ENCODE peak calls at places on chromosomes 4 and X, in eight cellular contexts. One of them, this sample, is unnamed.

GRCh38 chr4:186203391-186203802 is 12.0 kb downstream of the CYP4V2 start:
- DNase-seq in IMR-90: peak; percentile 12
- DNase-seq in K562: peak; percentile 46
- DNase-seq in tibial nerve: no peak
- DNase-seq in suprapubic skin: no peak
- DNase-seq in A549: no peak
- DNase-seq in uterus: peak; percentile 32
- DNase-seq in transverse colon: no peak
- DNase-seq in this sample: no peak

GRCh38 chr4:24657768-24658617 is 73.6 kb upstream of the DHX15 start:
- DNase-seq in IMR-90: peak; percentile 52
- DNase-seq in K562: no peak
- DNase-seq in tibial nerve: peak; percentile 36
- DNase-seq in suprapubic skin: no peak
- DNase-seq in A549: peak; percentile 51
- DNase-seq in uterus: no peak
- DNase-seq in transverse colon: peak; percentile 74
- DNase-seq in this sample: no peak

GRCh38 chrX:131854586-131854985 is 168.5 kb upstream of the STK26 start:
- DNase-seq in IMR-90: no peak
- DNase-seq in K562: no peak
- DNase-seq in tibial nerve: no peak
- DNase-seq in suprapubic skin: no peak
- DNase-seq in A549: no peak
- DNase-seq in uterus: no peak
- DNase-seq in transverse colon: no peak
- DNase-seq in this sample: no peak

GRCh38 chrX:20442597-20442996 is 175.9 kb upstream of the RPS6KA3 start:
- DNase-seq in IMR-90: peak; percentile 76
- DNase-seq in K562: peak; percentile 49
- DNase-seq in tibial nerve: peak; percentile 54
- DNase-seq in suprapubic skin: peak; percentile 87
- DNase-seq in A549: peak; percentile 40
- DNase-seq in uterus: peak; percentile 67
- DNase-seq in transverse colon: peak; percentile 90
- DNase-seq in this sample: peak; percentile 65

GRCh38 chr4:77950204-77950603 is 87.6 kb downstream of the MRPL1 start:
- DNase-seq in IMR-90: no peak
- DNase-seq in K562: no peak
- DNase-seq in tibial nerve: no peak
- DNase-seq in suprapubic skin: no peak
- DNase-seq in A549: no peak
- DNase-seq in uterus: no peak
- DNase-seq in transverse colon: no peak
- DNase-seq in this sample: no peak

GRCh38 chr4:188778880-188779279 is 639.6 kb downstream of the TRIML1 start:
- DNase-seq in IMR-90: peak; percentile 69
- DNase-seq in K562: no peak
- DNase-seq in tibial nerve: no peak
- DNase-seq in suprapubic skin: no peak
- DNase-seq in A549: no peak
- DNase-seq in uterus: no peak
- DNase-seq in transverse colon: no peak
- DNase-seq in this sample: no peak

GRCh38 chr4:158962396-158962795 is 140.5 kb upstream of the RAPGEF2 start:
- DNase-seq in IMR-90: no peak
- DNase-seq in K562: no peak
- DNase-seq in tibial nerve: no peak
- DNase-seq in suprapubic skin: no peak
- DNase-seq in A549: no peak
- DNase-seq in uterus: no peak
- DNase-seq in transverse colon: no peak
- DNase-seq in this sample: no peak

GRCh38 chr4:145047151-145047550 is 50.8 kb downstream of the ANAPC10 start:
- DNase-seq in IMR-90: no peak
- DNase-seq in K562: no peak
- DNase-seq in tibial nerve: no peak
- DNase-seq in suprapubic skin: no peak
- DNase-seq in A549: no peak
- DNase-seq in uterus: no peak
- DNase-seq in transverse colon: no peak
- DNase-seq in this sample: no peak

GRCh38 chrX:86917959-86918358 is 599.6 kb upstream of the KLHL4 start:
- DNase-seq in IMR-90: no peak
- DNase-seq in K562: no peak
- DNase-seq in tibial nerve: no peak
- DNase-seq in suprapubic skin: no peak
- DNase-seq in A549: no peak
- DNase-seq in uterus: no peak
- DNase-seq in transverse colon: no peak
- DNase-seq in this sample: no peak

GRCh38 chr4:101973331-101973730 is 182.8 kb downstream of the BANK1 start:
- DNase-seq in IMR-90: peak; percentile 50
- DNase-seq in K562: no peak
- DNase-seq in tibial nerve: no peak
- DNase-seq in suprapubic skin: no peak
- DNase-seq in A549: no peak
- DNase-seq in uterus: no peak
- DNase-seq in transverse colon: no peak
- DNase-seq in this sample: no peak

GRCh38 chr4:182190306-182190705 is 52.9 kb upstream of the TENM3 start:
- DNase-seq in IMR-90: no peak
- DNase-seq in K562: no peak
- DNase-seq in tibial nerve: no peak
- DNase-seq in suprapubic skin: no peak
- DNase-seq in A549: no peak
- DNase-seq in uterus: no peak
- DNase-seq in transverse colon: no peak
- DNase-seq in this sample: no peak

GRCh38 chr4:815464-816146 is 10.3 kb downstream of the CPLX1 start:
- DNase-seq in IMR-90: no peak
- DNase-seq in K562: no peak
- DNase-seq in tibial nerve: no peak
- DNase-seq in suprapubic skin: peak; percentile 11
- DNase-seq in A549: no peak
- DNase-seq in uterus: no peak
- DNase-seq in transverse colon: peak; percentile 67
- DNase-seq in this sample: no peak

GRCh38 chr4:162732871-162733270 is 433.8 kb downstream of the NAF1 start:
- DNase-seq in IMR-90: no peak
- DNase-seq in K562: no peak
- DNase-seq in tibial nerve: no peak
- DNase-seq in suprapubic skin: no peak
- DNase-seq in A549: no peak
- DNase-seq in uterus: no peak
- DNase-seq in transverse colon: no peak
- DNase-seq in this sample: no peak

GRCh38 chrX:2325076-2325784 is 175.5 kb downstream of the DHRSX start:
- DNase-seq in IMR-90: peak; percentile 84
- DNase-seq in K562: peak; percentile 45
- DNase-seq in tibial nerve: peak; percentile 38
- DNase-seq in suprapubic skin: no peak
- DNase-seq in A549: no peak
- DNase-seq in uterus: peak; percentile 94
- DNase-seq in transverse colon: peak; percentile 78
- DNase-seq in this sample: peak; percentile 91

GRCh38 chrX:114962209-114962608 is 55.2 kb downstream of the IL13RA2 start:
- DNase-seq in IMR-90: no peak
- DNase-seq in K562: no peak
- DNase-seq in tibial nerve: no peak
- DNase-seq in suprapubic skin: no peak
- DNase-seq in A549: no peak
- DNase-seq in uterus: no peak
- DNase-seq in transverse colon: no peak
- DNase-seq in this sample: no peak

GRCh38 chr4:166293551-166293950 is 420.5 kb downstream of the TLL1 start:
- DNase-seq in IMR-90: no peak
- DNase-seq in K562: no peak
- DNase-seq in tibial nerve: no peak
- DNase-seq in suprapubic skin: no peak
- DNase-seq in A549: no peak
- DNase-seq in uterus: no peak
- DNase-seq in transverse colon: no peak
- DNase-seq in this sample: no peak

GRCh38 chr4:113738251-113738650 is 23.3 kb downstream of the CAMK2D start:
- DNase-seq in IMR-90: peak; percentile 83
- DNase-seq in K562: no peak
- DNase-seq in tibial nerve: no peak
- DNase-seq in suprapubic skin: no peak
- DNase-seq in A549: no peak
- DNase-seq in uterus: no peak
- DNase-seq in transverse colon: no peak
- DNase-seq in this sample: no peak

GRCh38 chr4:56434599-56435000 is 815 bp downstream of the PPAT start:
- DNase-seq in IMR-90: peak; percentile 58
- DNase-seq in K562: no peak
- DNase-seq in tibial nerve: no peak
- DNase-seq in suprapubic skin: no peak
- DNase-seq in A549: peak; percentile 41
- DNase-seq in uterus: no peak
- DNase-seq in transverse colon: no peak
- DNase-seq in this sample: no peak

DNA sequence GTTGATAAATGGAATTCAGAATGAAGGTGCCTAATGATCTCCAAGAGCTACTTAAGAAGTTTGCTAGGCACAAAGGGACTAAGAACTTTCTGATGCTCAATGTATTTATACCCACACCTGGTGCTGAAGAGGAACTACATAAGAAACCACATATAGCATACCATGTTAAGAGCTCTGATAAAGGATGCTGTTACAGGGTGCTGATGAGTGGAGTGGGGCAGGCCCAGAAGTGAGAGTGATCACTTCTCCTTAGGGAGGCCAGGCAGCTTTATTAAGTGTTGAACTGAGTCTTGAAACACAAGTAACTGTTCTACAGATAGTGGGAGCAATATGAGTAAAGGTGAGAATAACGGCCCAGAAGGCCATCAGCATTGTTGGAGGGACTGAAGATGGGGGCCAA is 68.3 kb upstream of the CHRDL1 start:
- DNase-seq in IMR-90: no peak
- DNase-seq in K562: no peak
- DNase-seq in tibial nerve: no peak
- DNase-seq in suprapubic skin: no peak
- DNase-seq in A549: no peak
- DNase-seq in uterus: no peak
- DNase-seq in transverse colon: no peak
- DNase-seq in this sample: no peak
- H3K27ac ChIP-seq in IMR-90: no peak overlapping the region
- H3K27ac ChIP-seq in K562: no peak overlapping the region
- H3K27ac ChIP-seq in tibial nerve: no peak overlapping the region
- H3K27ac ChIP-seq in suprapubic skin: no peak overlapping the region
- H3K27ac ChIP-seq in A549: no peak overlapping the region
- H3K27ac ChIP-seq in uterus: no peak overlapping the region
- H3K27ac ChIP-seq in transverse colon: no peak overlapping the region
- H3K27ac ChIP-seq in this sample: no peak overlapping the region

DNA sequence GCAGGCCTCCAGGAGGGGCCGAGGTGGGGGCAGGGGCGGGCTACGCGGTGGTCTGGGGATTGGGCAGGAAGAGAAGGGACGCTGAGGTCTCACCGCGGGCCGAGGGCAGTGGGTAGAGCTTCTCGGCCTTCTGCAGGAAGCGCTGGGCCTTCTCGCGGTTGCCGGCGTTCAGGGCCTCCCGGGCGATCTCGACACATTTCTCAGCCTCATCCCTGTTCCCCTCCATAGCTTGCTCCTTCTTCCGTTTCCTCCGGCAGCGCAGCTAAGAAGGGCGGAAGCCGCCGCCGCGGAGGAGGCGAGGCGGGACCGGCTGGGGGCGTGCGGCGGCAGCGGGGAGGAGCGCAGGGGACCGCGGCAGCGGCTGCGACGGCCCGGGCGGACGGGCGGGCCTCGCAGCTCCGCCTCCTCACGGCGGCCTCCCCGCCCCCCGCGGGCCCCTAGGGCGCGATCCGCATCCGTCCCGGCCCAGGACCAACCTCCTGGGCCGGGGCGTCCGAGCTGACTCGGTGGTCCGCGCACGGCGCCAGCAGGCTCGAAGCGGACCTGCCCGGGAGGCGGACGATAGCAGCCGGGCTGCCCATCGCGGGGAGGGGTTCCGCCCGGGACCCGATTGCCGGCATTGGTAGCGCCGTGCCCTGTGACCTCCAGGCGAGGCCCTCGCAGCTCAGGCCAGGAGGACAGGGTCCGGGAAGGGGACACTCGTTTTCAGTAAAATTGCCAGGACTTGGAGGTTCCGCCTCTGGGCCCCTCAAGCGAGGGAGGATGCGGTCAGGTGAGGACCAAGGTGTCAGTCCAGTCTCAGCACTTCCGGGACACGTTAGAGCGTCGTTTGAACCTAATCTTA is at the start of gene DNAJB14:
- DNase-seq in IMR-90: peak; percentile 69
- DNase-seq in K562: peak; percentile 71
- DNase-seq in tibial nerve: peak; percentile 60
- DNase-seq in suprapubic skin: peak; percentile 83
- DNase-seq in A549: no peak
- DNase-seq in uterus: peak; percentile 59
- DNase-seq in transverse colon: peak; percentile 85
- DNase-seq in this sample: peak; percentile 91
- TF ChIP-seq POLR2A in IMR-90: peak; percentile 41
- TF ChIP-seq POLR2A in K562: peak; percentile 81
- TF ChIP-seq POLR2A in tibial nerve: peak; percentile 13
- TF ChIP-seq POLR2A in suprapubic skin: no peak
- TF ChIP-seq POLR2A in A549: peak; percentile 60
- TF ChIP-seq POLR2A in uterus: no peak
- TF ChIP-seq POLR2A in transverse colon: peak; percentile 63
- TF ChIP-seq POLR2A in this sample: no peak

GRCh38 chrX:37873220-37873619 is 25.8 kb upstream of the DYNLT3 start:
- DNase-seq in IMR-90: no peak
- DNase-seq in K562: no peak
- DNase-seq in tibial nerve: no peak
- DNase-seq in suprapubic skin: no peak
- DNase-seq in A549: no peak
- DNase-seq in uterus: no peak
- DNase-seq in transverse colon: no peak
- DNase-seq in this sample: no peak
- H3K27ac ChIP-seq in IMR-90: no peak overlapping the region
- H3K27ac ChIP-seq in K562: no peak overlapping the region
- H3K27ac ChIP-seq in tibial nerve: no peak overlapping the region
- H3K27ac ChIP-seq in suprapubic skin: no peak overlapping the region
- H3K27ac ChIP-seq in A549: no peak overlapping the region
- H3K27ac ChIP-seq in uterus: no peak overlapping the region
- H3K27ac ChIP-seq in transverse colon: no peak overlapping the region
- H3K27ac ChIP-seq in this sample: no peak overlapping the region

DNA sequence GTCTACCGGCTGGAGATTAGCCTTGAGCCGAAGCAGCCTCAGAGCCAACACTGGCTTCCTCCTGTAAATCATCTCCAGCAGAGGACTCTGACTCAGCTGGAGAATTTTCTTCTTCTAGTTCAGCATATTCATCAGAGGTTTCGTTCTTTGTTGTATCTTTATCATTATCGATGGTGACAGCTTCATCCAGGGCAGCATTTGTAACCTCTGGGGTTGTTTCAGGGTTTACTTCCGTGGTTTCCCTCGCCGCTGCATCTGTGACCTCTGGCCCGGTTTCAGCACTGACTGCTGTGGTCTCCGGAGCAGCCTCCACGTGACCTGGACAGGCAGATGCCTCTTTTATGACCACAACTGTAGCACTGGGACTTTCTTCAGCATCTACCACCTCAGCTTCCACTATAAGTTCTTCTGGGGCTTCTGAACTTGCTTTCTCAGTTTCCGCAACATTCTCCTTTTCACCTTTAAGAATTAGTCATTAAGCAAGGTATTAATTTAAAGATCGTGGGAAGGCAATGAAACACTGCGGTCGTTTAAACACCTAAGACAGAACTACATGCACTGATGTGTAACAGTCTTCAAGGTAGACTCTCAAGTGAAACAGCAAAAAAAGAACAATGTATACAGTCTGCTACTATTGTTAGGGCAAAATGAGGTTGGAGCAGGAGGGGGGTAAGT is 13.3 kb downstream of the MGARP start:
- DNase-seq in IMR-90: peak; percentile 86
- DNase-seq in K562: peak; percentile 62
- DNase-seq in tibial nerve: peak; percentile 44
- DNase-seq in suprapubic skin: no peak
- DNase-seq in A549: peak; percentile 64
- DNase-seq in uterus: peak; percentile 78
- DNase-seq in transverse colon: peak; percentile 86
- DNase-seq in this sample: peak; percentile 68
- TF ChIP-seq POLR2A in IMR-90: no peak
- TF ChIP-seq POLR2A in K562: no peak
- TF ChIP-seq POLR2A in tibial nerve: no peak
- TF ChIP-seq POLR2A in suprapubic skin: no peak
- TF ChIP-seq POLR2A in A549: no peak
- TF ChIP-seq POLR2A in uterus: no peak
- TF ChIP-seq POLR2A in transverse colon: no peak
- TF ChIP-seq POLR2A in this sample: no peak

This sample was measured in heart left ventricle.